ENCODE peak calls at places on chromosomes 3 and 15, in six cellular contexts. U is DMS153; P is mammary epithelial cell; H is CD8-positive, alpha-beta T cell; E is skeletal muscle cell; O is stimulated activated naive B cell treated with anti-CD40 and anti-IgM and Interleukin-4, amounts not matched to agents 10 μg/mL and 1 μg/mL and 100 μg/mL, for 72 hours. W is an unnamed sample.

GRCh38 chr15:48671381-48672022 is 26.0 kb upstream of the FBN1 start:
- DNase-seq in U (no peak), P (peak; percentile 85), H (no peak), E (peak; percentile 100), O (no peak), W (no peak)

GRCh38 chr3:120147072-120147871 is 53.0 kb upstream of the GSK3B start:
- DNase-seq in U (peak; percentile 87), P (peak; percentile 61), H (peak; percentile 75), E (no peak), O (peak; percentile 11), W (peak; percentile 17)

GRCh38 chr3:52052831-52053306 is 3.5 kb downstream of the DUSP7 start:
- DNase-seq in U (peak; percentile 32), P (peak; percentile 73), H (peak; percentile 40), E (no peak), O (no peak), W (peak; percentile 10)

GRCh38 chr3:171396048-171396447 is 64.2 kb downstream of the TNIK start:
- DNase-seq in U (no peak), P (no peak), H (no peak), E (no peak), O (no peak), W (no peak)

GRCh38 chr3:151875759-151876158 is 2.3 kb downstream of the SUCNR1 start:
- DNase-seq in U (no peak), P (no peak), H (no peak), E (no peak), O (no peak), W (no peak)

GRCh38 chr15:47383801-47384200 is 333.5 kb upstream of the SEMA6D start:
- DNase-seq in U (no peak), P (no peak), H (no peak), E (no peak), O (no peak), W (no peak)

GRCh38 chr15:57370929-57371328 is 5.4 kb upstream of the CGNL1 start:
- DNase-seq in U (no peak), P (no peak), H (no peak), E (no peak), O (no peak), W (no peak)

GRCh38 chr3:16288664-16289063 is 23.7 kb downstream of the OXNAD1 start:
- DNase-seq in U (no peak), P (no peak), H (peak; percentile 27), E (no peak), O (no peak), W (no peak)

GRCh38 chr3:4680227-4680691 is 187.1 kb downstream of the ITPR1 start:
- DNase-seq in U (no peak), P (no peak), H (no peak), E (no peak), O (no peak), W (no peak)

GRCh38 chr3:37935290-37935668 is 55.3 kb upstream of the VILL start:
- DNase-seq in U (no peak), P (no peak), H (no peak), E (no peak), O (no peak), W (no peak)